ENCODE peak calls at places on chromosomes 1 and 21, in seven cellular contexts. W is psoas muscle, U is suprapubic skin, S is upper lobe of left lung, I is fibroblast of pulmonary artery, C is coronary artery, V is A549. J is an unnamed sample.

GRCh38 chr1:213166868-213167267 is 115.8 kb downstream of the RPS6KC1 start:
- DNase-seq in I (no peak), W (no peak), U (no peak), C (no peak), S (no peak), V (no peak), J (no peak)

GRCh38 chr1:12383786-12384185 is 154.0 kb downstream of the VPS13D start:
- DNase-seq in U (no peak), I (no peak), V (no peak), W (no peak), S (no peak), C (no peak), J (no peak)

GRCh38 chr1:207361910-207362309 is 40.4 kb downstream of the CD55 start:
- DNase-seq in W (no peak), I (no peak), S (no peak), U (no peak), V (no peak), C (no peak), J (no peak)

GRCh38 chr1:16213013-16213412 is 561 bp upstream of the ARHGEF19 start:
- DNase-seq in W (no peak), U (no peak), C (no peak), V (no peak), I (no peak), S (no peak), J (no peak)

GRCh38 chr1:150566589-150567340 is 12.6 kb downstream of the MCL1 start:
- DNase-seq in V (no peak), W (no peak), U (no peak), S (no peak), I (peak), C (peak), J (no peak)

GRCh38 chr1:37655274-37655673 is 20.6 kb upstream of the RSPO1 start:
- DNase-seq in W (no peak), I (no peak), C (no peak), S (no peak), V (no peak), U (no peak), J (no peak)

GRCh38 chr1:6148497-6149241 is 31.5 kb downstream of the CHD5 start:
- DNase-seq in U (no peak), I (peak), C (no peak), V (peak), S (peak), W (peak), J (peak)

GRCh38 chr1:232226197-232226681 is 403.7 kb downstream of the SIPA1L2 start:
- DNase-seq in I (peak), C (no peak), V (no peak), U (no peak), W (no peak), S (no peak), J (no peak)

GRCh38 chr1:79741720-79742421 is 735.3 kb upstream of the ADGRL4 start:
- DNase-seq in S (no peak), V (no peak), W (no peak), C (no peak), U (no peak), I (no peak), J (no peak)

GRCh38 chr1:204041232-204041767 is 31.6 kb upstream of the SOX13 start:
- DNase-seq in S (no peak), U (peak), C (no peak), W (peak), I (no peak), V (no peak), J (no peak)

GRCh38 chr1:204033321-204033720 is 39.6 kb upstream of the SOX13 start:
- DNase-seq in V (no peak), C (no peak), S (no peak), W (no peak), I (no peak), U (no peak), J (no peak)

GRCh38 chr1:204032642-204033235 is 40.2 kb upstream of the SOX13 start:
- DNase-seq in C (no peak), S (no peak), W (no peak), V (no peak), I (no peak), U (no peak), J (no peak)

GRCh38 chr1:204041803-204042505 is 31.0 kb upstream of the SOX13 start:
- DNase-seq in S (no peak), U (no peak), W (peak), I (peak), C (no peak), V (no peak), J (no peak)

DNA sequence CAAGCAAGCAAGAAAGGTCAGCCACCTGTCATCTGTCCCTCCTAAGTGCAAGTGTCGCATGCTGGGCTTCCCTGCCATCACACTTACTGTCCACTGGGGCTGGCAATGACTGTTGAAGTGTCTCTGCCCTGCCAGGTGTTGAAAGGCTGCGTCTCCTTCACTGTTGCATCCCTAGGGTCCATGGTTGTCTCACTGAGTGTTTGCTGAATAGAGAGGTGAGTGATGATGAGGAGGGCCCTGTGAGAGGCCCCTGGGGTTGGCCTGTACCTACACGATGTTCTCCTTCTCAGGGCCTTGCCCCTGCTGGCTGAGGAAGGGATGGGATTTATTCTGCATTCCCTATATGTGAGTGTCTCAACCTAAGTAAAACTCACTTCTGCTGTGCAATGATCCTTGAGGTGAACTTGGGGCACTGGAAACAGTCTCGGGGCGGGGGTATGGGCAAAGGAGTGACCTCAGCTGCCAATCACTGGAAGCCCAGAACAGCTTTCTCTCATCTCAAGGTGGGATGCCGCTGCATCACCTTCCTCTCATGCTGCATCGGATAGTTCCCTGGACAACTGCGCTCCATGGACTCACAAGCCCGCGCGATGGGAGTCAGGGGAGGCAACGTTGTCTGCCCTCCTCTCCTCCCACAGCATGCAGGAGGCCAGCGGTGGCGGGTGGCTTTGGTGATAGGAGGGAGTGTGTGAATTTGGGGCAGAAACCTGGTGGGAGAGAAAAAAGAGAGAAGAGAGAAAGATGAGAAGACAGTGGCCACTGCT is 35.9 kb upstream of the SOX13 start:
- DNase-seq in V (no peak), I (no peak), S (no peak), W (no peak), U (no peak), C (no peak), J (no peak)
- TF ChIP-seq CTCF in V (no peak), I (peak), S (peak), W (no peak), U (no peak), C (no peak), J (no peak)

GRCh38 chr1:1014896-1015681 is 1.8 kb downstream of the ISG15 start:
- DNase-seq in U (no peak), V (no peak), I (no peak), C (no peak), W (no peak), S (peak), J (no peak)
- TF ChIP-seq CTCF in U (no peak), V (peak), I (peak), C (no peak), W (peak), S (peak), J (no peak)

GRCh38 chr1:182587087-182587486 is 2.0 kb downstream of the RNASEL start:
- DNase-seq in S (no peak), I (no peak), C (no peak), U (no peak), W (no peak), V (no peak), J (no peak)
- TF ChIP-seq CTCF in S (no peak), I (no peak), C (no peak), U (no peak), W (no peak), V (no peak), J (no peak)

DNA sequence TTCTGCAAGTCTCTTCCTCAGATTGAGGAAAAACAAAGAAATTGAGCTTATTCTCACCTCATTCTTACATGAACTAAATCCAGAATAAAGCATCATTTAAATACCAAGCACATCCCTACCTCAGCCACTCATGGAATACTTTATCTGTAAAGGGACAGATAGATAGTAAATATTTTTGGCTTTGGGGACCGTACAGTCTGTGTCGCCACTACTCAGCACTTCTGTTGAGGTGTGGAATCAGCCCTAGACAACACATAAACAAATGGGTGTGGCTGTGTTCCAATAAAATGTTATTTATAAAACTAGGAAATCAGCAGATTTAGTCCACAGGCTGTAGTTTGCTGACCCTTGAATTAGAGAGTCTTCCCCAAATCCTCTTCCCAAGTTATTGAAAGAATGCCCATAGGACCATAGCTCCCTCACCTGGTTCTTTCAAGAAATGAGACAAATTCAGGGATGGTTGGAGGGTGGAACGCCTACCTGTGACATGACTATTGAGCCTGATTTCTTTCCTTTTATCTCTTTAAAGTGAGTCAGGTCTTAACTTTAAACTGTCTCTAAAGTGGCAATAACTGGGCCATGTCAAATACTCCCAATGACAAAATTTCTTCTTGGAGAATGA is 878.5 kb downstream of the USP25 start:
- DNase-seq in S (no peak), C (no peak), U (no peak), V (no peak), I (peak), W (no peak), J (no peak)
- TF ChIP-seq CTCF in S (no peak), C (no peak), U (no peak), V (peak), I (peak), W (no peak), J (no peak)